ENCODE peak calls at places on chromosome 14, in nine cellular contexts. One of them, this sample, is unnamed.

GRCh38 chr14:56794557-56795283 is 15.6 kb downstream of the OTX2 start:
- DNase-seq in sigmoid colon: no peak
- DNase-seq in CD8-positive, alpha-beta T cell: no peak
- DNase-seq in foreskin fibroblast: no peak
- DNase-seq in HFFc6: no peak
- DNase-seq in stomach: no peak
- DNase-seq in fibroblast of mammary gland: no peak
- DNase-seq in coronary artery: no peak
- DNase-seq in K562: no peak
- DNase-seq in this sample: no peak

GRCh38 chr14:32217301-32217700 is 14.2 kb upstream of the RNU6-8 start:
- DNase-seq in sigmoid colon: no peak
- DNase-seq in CD8-positive, alpha-beta T cell: no peak
- DNase-seq in foreskin fibroblast: no peak
- DNase-seq in HFFc6: no peak
- DNase-seq in stomach: no peak
- DNase-seq in fibroblast of mammary gland: no peak
- DNase-seq in coronary artery: no peak
- DNase-seq in K562: no peak
- DNase-seq in this sample: no peak

GRCh38 chr14:90204516-90204915 is 51.8 kb upstream of the PSMC1 start:
- DNase-seq in sigmoid colon: no peak
- DNase-seq in CD8-positive, alpha-beta T cell: no peak
- DNase-seq in foreskin fibroblast: no peak
- DNase-seq in HFFc6: no peak
- DNase-seq in stomach: no peak
- DNase-seq in fibroblast of mammary gland: no peak
- DNase-seq in coronary artery: no peak
- DNase-seq in K562: no peak
- DNase-seq in this sample: no peak

GRCh38 chr14:35879654-35880249 is 53.6 kb downstream of the BRMS1L start:
- DNase-seq in sigmoid colon: no peak
- DNase-seq in CD8-positive, alpha-beta T cell: no peak
- DNase-seq in foreskin fibroblast: peak; percentile 28
- DNase-seq in HFFc6: no peak
- DNase-seq in stomach: no peak
- DNase-seq in fibroblast of mammary gland: peak; percentile 39
- DNase-seq in coronary artery: no peak
- DNase-seq in K562: no peak
- DNase-seq in this sample: no peak

GRCh38 chr14:74491952-74492351 is 1.2 kb downstream of the NPC2 start:
- DNase-seq in sigmoid colon: no peak
- DNase-seq in CD8-positive, alpha-beta T cell: no peak
- DNase-seq in foreskin fibroblast: peak; percentile 75
- DNase-seq in HFFc6: peak; percentile 41
- DNase-seq in stomach: no peak
- DNase-seq in fibroblast of mammary gland: peak; percentile 68
- DNase-seq in coronary artery: no peak
- DNase-seq in K562: peak; percentile 36
- DNase-seq in this sample: no peak

GRCh38 chr14:24362241-24362960 is 5.6 kb upstream of the NFATC4 start:
- DNase-seq in sigmoid colon: no peak
- DNase-seq in CD8-positive, alpha-beta T cell: no peak
- DNase-seq in foreskin fibroblast: no peak
- DNase-seq in HFFc6: peak; percentile 78
- DNase-seq in stomach: no peak
- DNase-seq in fibroblast of mammary gland: no peak
- DNase-seq in coronary artery: peak; percentile 21
- DNase-seq in K562: no peak
- DNase-seq in this sample: no peak

GRCh38 chr14:74642011-74642410 is 30.0 kb upstream of the LTBP2 start:
- DNase-seq in sigmoid colon: no peak
- DNase-seq in CD8-positive, alpha-beta T cell: no peak
- DNase-seq in foreskin fibroblast: peak; percentile 79
- DNase-seq in HFFc6: no peak
- DNase-seq in stomach: no peak
- DNase-seq in fibroblast of mammary gland: peak; percentile 74
- DNase-seq in coronary artery: no peak
- DNase-seq in K562: no peak
- DNase-seq in this sample: peak; percentile 50

GRCh38 chr14:90093942-90094595 is 32.3 kb downstream of the KCNK13 start:
- DNase-seq in sigmoid colon: no peak
- DNase-seq in CD8-positive, alpha-beta T cell: no peak
- DNase-seq in foreskin fibroblast: peak; percentile 27
- DNase-seq in HFFc6: peak; percentile 57
- DNase-seq in stomach: no peak
- DNase-seq in fibroblast of mammary gland: peak; percentile 35
- DNase-seq in coronary artery: no peak
- DNase-seq in K562: no peak
- DNase-seq in this sample: no peak

GRCh38 chr14:52798826-52799225 is 7.4 kb upstream of the GNPNAT1 start:
- DNase-seq in sigmoid colon: no peak
- DNase-seq in CD8-positive, alpha-beta T cell: no peak
- DNase-seq in foreskin fibroblast: no peak
- DNase-seq in HFFc6: no peak
- DNase-seq in stomach: no peak
- DNase-seq in fibroblast of mammary gland: no peak
- DNase-seq in coronary artery: no peak
- DNase-seq in K562: no peak
- DNase-seq in this sample: no peak

GRCh38 chr14:68787235-68787727 is 5.6 kb downstream of the ZFP36L1 start:
- DNase-seq in sigmoid colon: peak; percentile 85
- DNase-seq in CD8-positive, alpha-beta T cell: no peak
- DNase-seq in foreskin fibroblast: peak; percentile 76
- DNase-seq in HFFc6: no peak
- DNase-seq in stomach: peak; percentile 44
- DNase-seq in fibroblast of mammary gland: peak; percentile 68
- DNase-seq in coronary artery: peak; percentile 77
- DNase-seq in K562: peak; percentile 17
- DNase-seq in this sample: no peak

GRCh38 chr14:79740043-79740442 is 471.3 kb downstream of the DIO2 start:
- DNase-seq in sigmoid colon: no peak
- DNase-seq in CD8-positive, alpha-beta T cell: no peak
- DNase-seq in foreskin fibroblast: no peak
- DNase-seq in HFFc6: no peak
- DNase-seq in stomach: no peak
- DNase-seq in fibroblast of mammary gland: no peak
- DNase-seq in coronary artery: no peak
- DNase-seq in K562: no peak
- DNase-seq in this sample: no peak

GRCh38 chr14:69363055-69363454 is 35.0 kb downstream of the ERH start:
- DNase-seq in sigmoid colon: no peak
- DNase-seq in CD8-positive, alpha-beta T cell: no peak
- DNase-seq in foreskin fibroblast: peak; percentile 86
- DNase-seq in HFFc6: peak; percentile 14
- DNase-seq in stomach: no peak
- DNase-seq in fibroblast of mammary gland: peak; percentile 53
- DNase-seq in coronary artery: no peak
- DNase-seq in K562: peak; percentile 14
- DNase-seq in this sample: no peak

GRCh38 chr14:25094171-25094907 is 44.4 kb upstream of the STXBP6 start:
- DNase-seq in sigmoid colon: no peak
- DNase-seq in CD8-positive, alpha-beta T cell: no peak
- DNase-seq in foreskin fibroblast: peak; percentile 31
- DNase-seq in HFFc6: no peak
- DNase-seq in stomach: no peak
- DNase-seq in fibroblast of mammary gland: no peak
- DNase-seq in coronary artery: no peak
- DNase-seq in K562: no peak
- DNase-seq in this sample: no peak

DNA sequence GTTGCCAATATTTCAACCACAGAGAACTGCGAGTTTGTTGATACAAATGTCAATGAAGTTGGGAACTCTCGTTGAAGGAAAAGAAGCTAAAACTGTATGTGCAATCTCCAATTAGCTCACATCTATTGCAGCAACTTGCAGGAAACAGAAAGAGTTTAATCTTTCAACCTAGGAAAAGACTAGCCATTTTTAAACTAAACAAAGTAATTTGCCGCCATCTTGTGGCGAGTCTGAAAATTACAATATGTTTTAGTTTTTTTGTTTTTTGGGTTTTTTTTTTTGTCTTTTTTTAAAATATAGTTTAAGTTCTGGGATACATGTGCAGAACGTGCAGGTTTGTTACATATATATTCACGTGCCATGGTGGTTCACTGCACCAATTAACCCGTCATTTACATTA is 131.2 kb upstream of the FOXG1 start:
- DNase-seq in sigmoid colon: no peak
- DNase-seq in CD8-positive, alpha-beta T cell: no peak
- DNase-seq in foreskin fibroblast: peak; percentile 42
- DNase-seq in HFFc6: no peak
- DNase-seq in stomach: no peak
- DNase-seq in fibroblast of mammary gland: peak; percentile 71
- DNase-seq in coronary artery: no peak
- DNase-seq in K562: peak; percentile 16
- DNase-seq in this sample: no peak
- TF ChIP-seq CTCF in sigmoid colon: peak; percentile 19
- TF ChIP-seq CTCF in CD8-positive, alpha-beta T cell: peak; percentile 25
- TF ChIP-seq CTCF in foreskin fibroblast: peak; percentile 22
- TF ChIP-seq CTCF in HFFc6: peak; percentile 86
- TF ChIP-seq CTCF in stomach: no peak
- TF ChIP-seq CTCF in fibroblast of mammary gland: peak; percentile 48
- TF ChIP-seq CTCF in coronary artery: no peak
- TF ChIP-seq CTCF in K562: peak; percentile 49
- TF ChIP-seq CTCF in this sample: no peak

GRCh38 chr14:104793703-104793959 is 1.9 kb downstream of the AKT1 start:
- DNase-seq in sigmoid colon: no peak
- DNase-seq in CD8-positive, alpha-beta T cell: no peak
- DNase-seq in foreskin fibroblast: no peak
- DNase-seq in HFFc6: no peak
- DNase-seq in stomach: no peak
- DNase-seq in fibroblast of mammary gland: no peak
- DNase-seq in coronary artery: no peak
- DNase-seq in K562: no peak
- DNase-seq in this sample: no peak

GRCh38 chr14:104792101-104792884 is 3.3 kb downstream of the AKT1 start:
- DNase-seq in sigmoid colon: no peak
- DNase-seq in CD8-positive, alpha-beta T cell: no peak
- DNase-seq in foreskin fibroblast: no peak
- DNase-seq in HFFc6: no peak
- DNase-seq in stomach: peak; percentile 90
- DNase-seq in fibroblast of mammary gland: no peak
- DNase-seq in coronary artery: no peak
- DNase-seq in K562: no peak
- DNase-seq in this sample: no peak

GRCh38 chr14:104794099-104794498 is 1.4 kb downstream of the AKT1 start:
- DNase-seq in sigmoid colon: no peak
- DNase-seq in CD8-positive, alpha-beta T cell: no peak
- DNase-seq in foreskin fibroblast: peak; percentile 84
- DNase-seq in HFFc6: peak; percentile 8
- DNase-seq in stomach: peak; percentile 52
- DNase-seq in fibroblast of mammary gland: peak; percentile 66
- DNase-seq in coronary artery: no peak
- DNase-seq in K562: peak; percentile 75
- DNase-seq in this sample: no peak

GRCh38 chr14:104791425-104791824 is 4.1 kb downstream of the AKT1 start:
- DNase-seq in sigmoid colon: no peak
- DNase-seq in CD8-positive, alpha-beta T cell: no peak
- DNase-seq in foreskin fibroblast: no peak
- DNase-seq in HFFc6: no peak
- DNase-seq in stomach: no peak
- DNase-seq in fibroblast of mammary gland: no peak
- DNase-seq in coronary artery: no peak
- DNase-seq in K562: no peak
- DNase-seq in this sample: no peak

GRCh38 chr14:104792945-104793702 is 2.4 kb downstream of the AKT1 start:
- DNase-seq in sigmoid colon: no peak
- DNase-seq in CD8-positive, alpha-beta T cell: no peak
- DNase-seq in foreskin fibroblast: no peak
- DNase-seq in HFFc6: no peak
- DNase-seq in stomach: no peak
- DNase-seq in fibroblast of mammary gland: no peak
- DNase-seq in coronary artery: no peak
- DNase-seq in K562: no peak
- DNase-seq in this sample: no peak
- TF ChIP-seq CTCF in sigmoid colon: no peak
- TF ChIP-seq CTCF in CD8-positive, alpha-beta T cell: no peak
- TF ChIP-seq CTCF in foreskin fibroblast: no peak
- TF ChIP-seq CTCF in HFFc6: peak; percentile 50
- TF ChIP-seq CTCF in stomach: no peak
- TF ChIP-seq CTCF in fibroblast of mammary gland: no peak
- TF ChIP-seq CTCF in coronary artery: no peak
- TF ChIP-seq CTCF in K562: no peak
- TF ChIP-seq CTCF in this sample: no peak

DNA sequence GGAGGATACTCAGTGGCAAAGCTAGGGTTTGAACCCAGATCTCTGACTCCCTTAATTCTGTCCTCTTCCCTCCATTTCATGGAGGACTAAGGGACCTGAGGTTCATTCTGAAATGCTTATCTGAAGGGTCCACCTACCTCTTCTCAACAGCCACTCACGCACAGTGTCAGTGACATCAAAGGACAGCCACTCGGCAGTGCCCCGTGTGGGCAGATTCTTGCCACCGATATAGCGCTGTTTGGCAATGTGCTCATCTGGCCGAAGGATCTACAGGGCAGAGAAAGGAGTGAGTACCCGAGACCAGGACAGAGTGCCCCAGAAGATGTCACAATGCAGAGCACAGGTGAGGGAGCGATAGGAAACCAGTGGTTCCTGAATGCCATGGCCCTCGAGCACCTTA is 10.8 kb downstream of the TGFB3 start:
- DNase-seq in sigmoid colon: no peak
- DNase-seq in CD8-positive, alpha-beta T cell: no peak
- DNase-seq in foreskin fibroblast: no peak
- DNase-seq in HFFc6: no peak
- DNase-seq in stomach: no peak
- DNase-seq in fibroblast of mammary gland: no peak
- DNase-seq in coronary artery: no peak
- DNase-seq in K562: no peak
- DNase-seq in this sample: no peak
- TF ChIP-seq CTCF in sigmoid colon: no peak
- TF ChIP-seq CTCF in CD8-positive, alpha-beta T cell: no peak
- TF ChIP-seq CTCF in foreskin fibroblast: no peak
- TF ChIP-seq CTCF in HFFc6: peak; percentile 7
- TF ChIP-seq CTCF in stomach: no peak
- TF ChIP-seq CTCF in fibroblast of mammary gland: no peak
- TF ChIP-seq CTCF in coronary artery: no peak
- TF ChIP-seq CTCF in K562: no peak
- TF ChIP-seq CTCF in this sample: no peak

DNA sequence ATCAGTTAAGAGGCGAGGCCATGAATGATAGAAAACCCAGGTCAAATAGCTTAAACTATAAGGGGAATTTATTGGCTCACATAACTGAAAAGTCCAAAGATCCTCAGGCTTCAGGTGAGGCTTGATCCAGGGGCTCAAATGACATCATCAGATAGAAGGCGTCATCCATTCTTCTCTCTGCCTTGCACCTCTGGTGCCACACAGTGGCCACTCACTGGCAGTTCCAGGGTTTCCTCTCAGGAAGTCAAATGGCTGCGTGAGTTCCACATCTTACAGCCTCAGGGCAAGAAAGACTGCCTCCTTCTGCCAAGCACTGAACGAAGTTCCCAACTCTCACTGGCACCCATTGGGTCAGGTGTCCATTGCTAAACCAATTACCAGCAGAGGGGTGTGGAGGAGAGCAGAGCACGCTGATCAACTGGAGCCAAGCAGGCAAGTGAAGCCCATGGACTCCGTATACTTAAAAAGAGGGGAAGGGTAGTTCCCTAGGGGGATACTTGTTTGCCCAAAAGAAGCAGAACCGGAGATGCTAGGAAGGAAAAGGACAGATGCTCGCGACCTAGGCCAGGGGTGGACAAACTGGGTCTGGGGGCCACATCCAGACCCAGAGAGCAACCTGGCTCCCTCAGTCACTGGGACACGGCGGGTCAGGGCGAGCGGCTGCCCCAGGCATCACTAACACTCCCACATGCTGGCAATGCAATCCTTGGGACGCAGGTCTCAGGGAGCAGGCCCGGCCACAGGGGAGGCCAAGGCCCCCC is 69.3 kb downstream of the SERPINA3 start:
- DNase-seq in sigmoid colon: peak; percentile 45
- DNase-seq in CD8-positive, alpha-beta T cell: no peak
- DNase-seq in foreskin fibroblast: peak; percentile 69
- DNase-seq in HFFc6: no peak
- DNase-seq in stomach: peak; percentile 32
- DNase-seq in fibroblast of mammary gland: peak; percentile 65
- DNase-seq in coronary artery: peak; percentile 62
- DNase-seq in K562: peak; percentile 22
- DNase-seq in this sample: no peak
- TF ChIP-seq CTCF in sigmoid colon: no peak
- TF ChIP-seq CTCF in CD8-positive, alpha-beta T cell: no peak
- TF ChIP-seq CTCF in foreskin fibroblast: peak; percentile 15
- TF ChIP-seq CTCF in HFFc6: no peak
- TF ChIP-seq CTCF in stomach: no peak
- TF ChIP-seq CTCF in fibroblast of mammary gland: peak; percentile 88
- TF ChIP-seq CTCF in coronary artery: no peak
- TF ChIP-seq CTCF in K562: peak; percentile 51
- TF ChIP-seq CTCF in this sample: peak; percentile 36

This sample was measured in gastrocnemius medialis.